ENCODE peak calls at places on chromosomes 3 and 15, in five cellular contexts. B is endothelial cell of umbilical vein; I is HFF-Myc; M is CD8-positive, alpha-beta memory T cell; R is MM.1S. G is an unnamed sample.

GRCh38 chr15:65868546-65869126 is 655 bp upstream of the RAB11A start:
- DNase-seq in M (no peak), I (no peak), R (no peak), B (no peak), G (no peak)

GRCh38 chr3:114499986-114500385 is 206.2 kb downstream of the TIGIT start:
- DNase-seq in M (no peak), I (no peak), B (no peak), R (peak), G (no peak)

GRCh38 chr15:73564255-73564654 is 68.9 kb downstream of the NPTN start:
- DNase-seq in B (peak), M (no peak), R (no peak), I (peak), G (no peak)

GRCh38 chr15:38885001-38885400 is 320.4 kb upstream of the RASGRP1 start:
- DNase-seq in I (no peak), M (no peak), B (peak), R (no peak), G (no peak)

GRCh38 chr3:188584958-188585689 is 431.2 kb downstream of the LPP start:
- DNase-seq in M (no peak), B (peak), I (no peak), R (no peak), G (no peak)

GRCh38 chr3:193768069-193768391 is 175.0 kb downstream of the OPA1 start:
- DNase-seq in I (no peak), M (no peak), B (no peak), R (no peak), G (no peak)

GRCh38 chr3:127637546-127637945 is 8.6 kb downstream of the PODXL2 start:
- DNase-seq in R (no peak), B (no peak), M (no peak), I (no peak), G (no peak)

GRCh38 chr3:172655388-172655787 is 55.5 kb downstream of the NCEH1 start:
- DNase-seq in I (no peak), B (no peak), M (no peak), R (no peak), G (no peak)

GRCh38 chr15:68113273-68113672 is 59.2 kb downstream of the PIAS1 start:
- DNase-seq in B (peak), M (no peak), R (no peak), I (no peak), G (no peak)

GRCh38 chr3:141050576-141050912 is 603 bp upstream of the SPSB4 start:
- DNase-seq in B (no peak), R (no peak), M (no peak), I (no peak), G (no peak)

GRCh38 chr15:79455943-79456342 is 23.8 kb downstream of the MINAR1 start:
- DNase-seq in B (no peak), M (no peak), I (no peak), R (no peak), G (no peak)

GRCh38 chr3:12286927-12287726 is 1.7 kb upstream of the PPARG start:
- DNase-seq in I (no peak), R (no peak), M (no peak), B (no peak), G (no peak)

GRCh38 chr15:77118787-77119410 is 48.0 kb upstream of the TSPAN3 start:
- DNase-seq in B (peak), M (peak), I (peak), R (peak), G (no peak)

GRCh38 chr3:152176241-152176640 is 92.5 kb upstream of the MBNL1 start:
- DNase-seq in M (no peak), R (no peak), I (no peak), B (no peak), G (no peak)

GRCh38 chr3:139421459-139421858 is 32.0 kb upstream of the COPB2 start:
- DNase-seq in B (no peak), M (no peak), R (no peak), I (no peak), G (no peak)

GRCh38 chr15:56045068-56045748 is 51.8 kb upstream of the NEDD4 start:
- DNase-seq in M (no peak), R (no peak), B (no peak), I (no peak), G (no peak)

GRCh38 chr15:31236184-31237041 is 90.2 kb upstream of the KLF13 start:
- DNase-seq in B (peak), I (peak), R (peak), M (no peak), G (no peak)

GRCh38 chr15:72421484-72421883 is 23.4 kb downstream of the TMEM202 start:
- DNase-seq in M (no peak), R (no peak), I (no peak), B (no peak), G (no peak)

GRCh38 chr3:77412591-77412990 is 372.7 kb downstream of the ROBO2 start:
- DNase-seq in M (no peak), R (no peak), B (no peak), I (peak), G (no peak)

GRCh38 chr3:30873667-30874066 is 20.8 kb downstream of the GADL1 start:
- DNase-seq in B (no peak), I (no peak), M (no peak), R (no peak), G (no peak)

GRCh38 chr3:83928391-83928790 is 1030.4 kb upstream of the CADM2 start:
- DNase-seq in B (no peak), R (peak), M (no peak), I (no peak), G (peak)

GRCh38 chr15:90320062-90320884 is 31.8 kb upstream of the ZNF774 start:
- DNase-seq in B (peak), R (peak), I (peak), M (peak), G (peak)

GRCh38 chr3:146504546-146505197 is 35.3 kb upstream of the PLSCR2 start:
- DNase-seq in B (peak), M (no peak), I (no peak), R (no peak), G (peak)

GRCh38 chr3:122725106-122725505 is 44.5 kb downstream of the PARP14 start:
- DNase-seq in R (no peak), M (no peak), I (no peak), B (no peak), G (no peak)

GRCh38 chr15:73677146-73677607 is 7.0 kb upstream of the CD276 start:
- DNase-seq in I (no peak), B (peak), R (peak), M (peak), G (no peak)

GRCh38 chr15:62928242-62928995 is 114.1 kb upstream of the TPM1 start:
- DNase-seq in R (no peak), I (peak), B (peak), M (no peak), G (no peak)

GRCh38 chr3:88203537-88204143 is 53.9 kb downstream of the C3orf38 start:
- DNase-seq in M (peak), I (peak), B (peak), R (peak), G (peak)

GRCh38 chr3:53694051-53694450 is 152.2 kb downstream of the CHDH start:
- DNase-seq in I (no peak), B (no peak), R (no peak), M (no peak), G (no peak)

GRCh38 chr15:65916664-65917406 is 47.5 kb downstream of the RAB11A start:
- DNase-seq in I (no peak), R (no peak), M (no peak), B (peak), G (peak)

GRCh38 chr3:177448987-177449975 is 252.0 kb upstream of the TBL1XR1 start:
- DNase-seq in R (no peak), I (no peak), M (peak), B (no peak), G (no peak)

GRCh38 chr3:37338500-37338899 is 164.1 kb upstream of the LRRFIP2 start:
- DNase-seq in I (no peak), M (no peak), R (no peak), B (no peak), G (no peak)

GRCh38 chr15:68252925-68253534 is 23.5 kb upstream of the CLN6 start:
- DNase-seq in R (peak), B (peak), I (peak), M (peak), G (no peak)

GRCh38 chr3:11154953-11155325 is 646 bp downstream of the HRH1 start:
- DNase-seq in M (no peak), B (no peak), I (no peak), R (no peak), G (no peak)

GRCh38 chr3:84891851-84892250 is 66.9 kb upstream of the CADM2 start:
- DNase-seq in R (no peak), I (no peak), M (no peak), B (no peak), G (no peak)

GRCh38 chr3:88896026-88896425 is 211.4 kb upstream of the EPHA3 start:
- DNase-seq in I (no peak), R (no peak), M (no peak), B (no peak), G (no peak)

GRCh38 chr3:3015472-3016089 is 94.6 kb downstream of the IL5RA start:
- DNase-seq in M (no peak), I (no peak), R (peak), B (no peak), G (no peak)

GRCh38 chr3:20861454-20861853 is 675.4 kb upstream of the SGO1 start:
- DNase-seq in B (no peak), R (no peak), I (no peak), M (no peak), G (no peak)

GRCh38 chr3:180036092-180036677 is 552 bp downstream of the PEX5L start:
- DNase-seq in R (peak), I (no peak), B (no peak), M (no peak), G (no peak)
- H3K4me3 ChIP-seq in R (peak), I (no peak), B (no peak), M (no peak), G (peak)

GRCh38 chr15:96323250-96324162 is 7.0 kb upstream of the NR2F2 start:
- DNase-seq in I (no peak), B (peak), R (no peak), M (no peak), G (no peak)
- H3K4me3 ChIP-seq in I (peak), B (peak), R (no peak), M (no peak), G (peak)

GRCh38 chr3:113043686-113044085 is 52.9 kb downstream of the GTPBP8 start:
- DNase-seq in M (no peak), R (no peak), I (no peak), B (no peak), G (no peak)
- H3K4me3 ChIP-seq in M (no peak), R (no peak), I (no peak), B (no peak), G (no peak)

GRCh38 chr15:32802296-32802936 is 84.6 kb downstream of the GREM1 start:
- DNase-seq in I (no peak), R (no peak), M (no peak), B (no peak), G (no peak)
- H3K4me3 ChIP-seq in I (no peak), R (no peak), M (no peak), B (no peak), G (no peak)

DNA sequence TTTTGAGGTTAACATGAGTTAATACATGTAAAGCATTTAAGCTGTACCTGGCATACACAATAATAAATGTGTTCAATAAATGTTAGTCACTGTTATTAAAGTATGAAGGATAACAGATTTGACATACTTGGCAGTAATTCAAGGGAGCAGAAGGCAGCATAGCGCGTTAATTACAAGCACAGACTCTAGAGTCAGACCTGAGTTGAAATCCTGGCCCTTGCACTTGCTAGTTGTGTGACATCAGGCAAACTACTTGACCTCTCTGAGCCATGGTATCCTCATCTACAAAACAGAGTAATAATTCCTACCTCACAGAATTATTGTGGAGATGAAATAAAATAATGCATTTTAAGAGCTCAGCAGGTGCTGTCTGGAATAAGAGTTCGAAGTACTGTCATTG is 5.4 kb downstream of the IFT122 start:
- DNase-seq in B (peak), R (no peak), M (no peak), I (no peak), G (no peak)
- H3K4me3 ChIP-seq in B (no peak), R (no peak), M (no peak), I (no peak), G (no peak)

GRCh38 chr3:191688756-191689433 is 227.9 kb downstream of the PYDC2 start:
- DNase-seq in R (no peak), B (no peak), M (no peak), I (no peak), G (peak)
- H3K4me3 ChIP-seq in R (no peak), B (no peak), M (no peak), I (no peak), G (no peak)

GRCh38 chr3:69212411-69213160 is 90.2 kb upstream of the LMOD3 start:
- DNase-seq in B (peak), I (peak), M (no peak), R (no peak), G (no peak)
- H3K4me3 ChIP-seq in B (no peak), I (no peak), M (no peak), R (no peak), G (no peak)

G was measured in iPS DF 6.9.